ENCODE peak calls at places on chromosomes 11 and 22, in five cellular contexts. N is H1, I is H9, J is IMR-90, Q is neuronal stem cell. M is an unnamed sample.

GRCh38 chr11:12185914-12186313 is 75.5 kb downstream of the MICAL2 start:
- DNase-seq in N (no peak), Q (peak), I (no peak), J (peak), M (peak)

GRCh38 chr11:118845369-118845768 is 38.3 kb upstream of the CXCR5 start:
- DNase-seq in I (no peak), N (no peak), Q (no peak), J (peak), M (peak)

GRCh38 chr11:118614511-118614910 is 7.1 kb downstream of the PHLDB1 start:
- DNase-seq in N (peak), Q (no peak), I (peak), J (no peak), M (no peak)

GRCh38 chr11:40032331-40032730 is 1427.1 kb downstream of the LRRC4C start:
- DNase-seq in Q (no peak), N (no peak), J (no peak), I (peak), M (no peak)

GRCh38 chr11:125036933-125037332 is 26.2 kb upstream of the SLC37A2 start:
- DNase-seq in I (no peak), J (peak), N (no peak), Q (no peak), M (peak)

GRCh38 chr11:117928818-117929567 is at the start of gene TMPRSS13:
- DNase-seq in I (peak), N (no peak), J (no peak), Q (no peak), M (no peak)

GRCh38 chr22:40247976-40248375 is 70.3 kb downstream of the TNRC6B start:
- DNase-seq in I (no peak), N (no peak), Q (no peak), J (no peak), M (no peak)

GRCh38 chr11:35148163-35148562 is 9.2 kb downstream of the CD44 start:
- DNase-seq in Q (no peak), J (no peak), I (no peak), N (no peak), M (no peak)

GRCh38 chr22:46139895-46140350 is 10.4 kb upstream of the PPARA start:
- DNase-seq in J (no peak), I (no peak), Q (no peak), N (no peak), M (no peak)

GRCh38 chr22:46764779-46765485 is 2.5 kb downstream of the TBC1D22A start:
- DNase-seq in Q (no peak), I (no peak), N (no peak), J (no peak), M (no peak)

GRCh38 chr11:114197799-114198500 is 98.2 kb upstream of the NNMT start:
- DNase-seq in J (peak), I (no peak), Q (no peak), N (no peak), M (peak)

GRCh38 chr11:25065711-25066110 is 568.9 kb downstream of the LUZP2 start:
- DNase-seq in J (peak), N (no peak), Q (no peak), I (no peak), M (peak)

GRCh38 chr11:26626346-26626745 is 54.3 kb upstream of the MUC15 start:
- DNase-seq in I (no peak), J (no peak), N (no peak), Q (no peak), M (peak)

GRCh38 chr11:57205046-57205671 is 23.4 kb downstream of the LRRC55 start:
- DNase-seq in I (peak), N (no peak), J (peak), Q (no peak), M (no peak)

GRCh38 chr11:10540546-10540914 is 457 bp downstream of the RNF141 start:
- DNase-seq in Q (no peak), J (peak), N (no peak), I (peak), M (no peak)

GRCh38 chr11:130121430-130121978 is 38.1 kb upstream of the ST14 start:
- DNase-seq in Q (no peak), J (peak), N (no peak), I (no peak), M (peak)

GRCh38 chr11:95512682-95513081 is 276.9 kb downstream of the FAM76B start:
- DNase-seq in N (no peak), J (peak), Q (no peak), I (no peak), M (peak)

GRCh38 chr11:5808500-5809121 is at the start of gene OR52N2:
- DNase-seq in Q (peak), I (peak), N (peak), J (peak), M (peak)

GRCh38 chr11:20154381-20154780 is 5.9 kb downstream of the DBX1 start:
- DNase-seq in N (no peak), J (no peak), Q (no peak), I (peak), M (peak)

GRCh38 chr11:44849424-44849823 is 101.3 kb downstream of the TP53I11 start:
- DNase-seq in I (no peak), N (no peak), J (no peak), Q (no peak), M (no peak)

GRCh38 chr11:78605296-78605695 is 30.6 kb upstream of the NARS2 start:
- DNase-seq in J (peak), Q (no peak), N (no peak), I (no peak), M (no peak)

GRCh38 chr11:64032050-64032449 is 3.7 kb upstream of the FLRT1 start:
- DNase-seq in I (no peak), J (peak), N (no peak), Q (no peak), M (peak)

GRCh38 chr11:96098511-96099241 is 174.8 kb upstream of the MTMR2 start:
- DNase-seq in J (peak), N (no peak), Q (no peak), I (no peak), M (peak)

GRCh38 chr22:35540600-35541253 is at the start of gene RASD2:
- DNase-seq in N (peak), J (peak), Q (no peak), I (peak), M (peak)

GRCh38 chr11:68670208-68670992 is 13.9 kb upstream of the GAL start:
- DNase-seq in N (no peak), I (peak), J (no peak), Q (no peak), M (no peak)

GRCh38 chr11:71977743-71978418 is 20.8 kb upstream of the IL18BP start:
- DNase-seq in N (peak), I (no peak), J (peak), Q (peak), M (peak)

GRCh38 chr11:10139656-10140055 is 154.4 kb downstream of the SBF2 start:
- DNase-seq in Q (no peak), J (peak), I (no peak), N (no peak), M (peak)

GRCh38 chr11:19698493-19699292 is 13.9 kb upstream of the NAV2 start:
- DNase-seq in I (no peak), J (peak), Q (no peak), N (no peak), M (no peak)

GRCh38 chr11:63670738-63671321 is 346 bp downstream of the ATL3 start:
- DNase-seq in Q (no peak), I (peak), J (no peak), N (peak), M (peak)

GRCh38 chr22:28742562-28742962 is 723 bp downstream of the HSCB start:
- DNase-seq in N (no peak), Q (peak), J (no peak), I (no peak), M (no peak)

GRCh38 chr22:30420401-30421178 is 5.0 kb upstream of the MTFP1 start:
- DNase-seq in I (no peak), N (no peak), J (peak), Q (no peak), M (peak)
- H3K9ac ChIP-seq in I (no peak), N (no peak), J (peak), Q (no peak), M (peak)

DNA sequence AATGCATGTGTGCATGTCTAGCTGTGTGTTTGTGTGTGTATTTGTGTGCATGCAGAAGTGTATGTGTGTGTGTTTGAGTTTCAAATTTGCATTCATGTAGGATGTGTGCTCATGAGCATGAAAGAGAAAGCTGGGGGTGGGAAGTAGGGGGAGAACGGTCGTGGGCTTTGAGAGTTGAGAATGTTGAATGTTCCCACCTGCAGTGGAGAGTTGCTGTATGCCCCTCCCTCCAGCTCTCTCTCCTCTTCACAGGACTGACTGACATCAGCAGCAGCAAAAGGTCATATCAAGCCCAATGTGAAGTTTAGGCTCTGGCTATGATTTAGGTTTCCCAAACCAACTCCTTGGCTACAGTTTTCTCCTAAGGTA is 63.8 kb upstream of the RRAS2 start:
- DNase-seq in Q (no peak), J (no peak), I (no peak), N (no peak), M (no peak)
- H3K14ac ChIP-seq in Q (peak), J (peak), I (no peak), N (no peak), M (peak)

DNA sequence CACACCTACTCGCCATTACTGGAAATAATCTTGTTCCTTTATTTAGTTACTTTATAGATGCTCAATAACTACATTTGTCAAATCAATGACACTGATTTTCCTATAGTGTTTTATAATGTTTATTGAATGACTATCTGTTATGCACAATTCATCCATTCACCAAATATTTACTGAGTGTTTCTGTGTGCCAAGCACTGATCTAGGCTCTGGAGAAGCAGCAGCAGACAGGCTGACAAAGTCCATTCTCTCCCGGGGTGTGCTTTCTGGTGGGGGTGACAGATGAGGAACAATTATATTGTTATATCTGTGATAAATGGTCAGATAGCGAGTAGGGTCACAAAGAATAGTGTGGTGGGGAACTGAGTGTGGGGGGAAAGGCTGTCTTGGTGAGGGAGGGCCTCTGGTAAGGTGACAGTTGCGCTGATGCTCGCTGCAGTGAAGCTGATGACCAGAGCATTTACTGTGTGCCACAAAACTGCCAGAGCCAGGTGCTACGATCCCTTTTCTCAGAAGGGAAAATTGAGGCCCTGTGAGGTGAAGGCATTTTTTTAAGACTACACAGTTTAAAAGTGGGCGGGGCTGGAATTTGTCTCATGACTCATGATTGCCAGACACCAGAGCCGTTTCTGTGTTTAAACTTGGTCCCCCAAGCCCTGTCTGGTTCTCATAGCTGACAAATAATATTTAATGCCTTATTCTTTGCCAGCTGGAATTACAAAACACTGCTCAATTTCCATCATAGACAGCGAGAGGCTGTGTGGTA is 10.2 kb downstream of the PACS1 start:
- DNase-seq in I (no peak), Q (no peak), N (no peak), J (peak), M (peak)
- H3K4ac ChIP-seq in I (no peak), Q (no peak), N (no peak), J (peak), M (no peak)

GRCh38 chr22:32696089-32696488 is 105.4 kb upstream of the TIMP3 start:
- DNase-seq in J (no peak), I (no peak), Q (no peak), N (no peak), M (no peak)
- H3K9ac ChIP-seq in J (no peak), I (no peak), Q (no peak), N (no peak), M (no peak)

DNA sequence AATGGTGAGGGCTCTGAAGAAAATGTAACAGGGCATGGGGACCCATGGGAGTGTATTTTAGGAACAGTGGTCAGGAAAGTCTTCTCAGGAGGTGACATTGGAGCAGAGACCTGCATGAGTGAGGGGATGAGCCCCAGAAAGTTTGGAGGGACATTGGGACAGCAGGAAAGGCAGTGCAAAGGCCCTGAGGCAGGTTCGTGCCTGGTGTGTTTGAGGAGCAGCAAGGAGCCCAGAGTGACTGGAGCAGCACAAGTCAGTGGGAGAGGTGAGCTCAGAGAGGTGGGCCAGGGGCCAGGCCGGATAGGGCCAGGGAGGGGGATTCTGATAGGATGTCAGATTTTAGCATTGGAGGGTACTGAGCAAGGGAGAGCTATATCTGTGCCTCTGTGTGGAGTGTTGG is 80.0 kb upstream of the CRYBB3 start:
- DNase-seq in J (no peak), Q (no peak), I (no peak), N (no peak), M (no peak)
- H3K14ac ChIP-seq in J (no peak), Q (no peak), I (no peak), N (no peak), M (no peak)

DNA sequence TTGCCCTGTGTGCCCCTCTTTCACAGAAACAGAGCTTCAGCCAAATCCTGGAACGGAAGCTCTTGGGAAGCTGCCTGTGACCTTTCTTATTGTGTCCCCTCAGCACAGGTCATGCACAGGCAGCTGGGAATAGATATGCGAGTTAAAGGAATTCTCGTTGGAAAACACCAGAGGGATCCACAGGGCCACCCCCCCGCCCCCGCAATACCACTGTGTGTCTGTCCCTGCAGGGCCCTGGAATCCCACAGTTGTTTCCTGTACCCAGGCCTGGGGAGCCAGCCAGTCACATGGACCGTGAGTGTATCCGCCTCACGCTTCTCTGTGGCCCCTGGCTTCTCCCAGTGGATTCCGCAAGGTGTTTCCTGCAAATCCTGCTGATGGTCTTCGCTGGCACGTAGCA is 29.0 kb downstream of the TIMP3 start:
- DNase-seq in J (no peak), Q (peak), N (no peak), I (peak), M (no peak)
- H3K4ac ChIP-seq in J (no peak), Q (no peak), N (no peak), I (no peak), M (peak)